ENCODE peak calls at places on chromosomes 4 and X, in four cellular contexts. B, Z, G and D are unnamed samples. For H3K4me1, the result is how much of the 10 kb centered on the place peaks cover.

GRCh38 chr4:39415678-39416283 is 9.1 kb downstream of the KLB start:
- DNase-seq in G (peak), B (no peak), Z (no peak), D (no peak)

GRCh38 chr4:113901994-113902787 is 77.3 kb downstream of the ARSJ start:
- DNase-seq in G (no peak), Z (peak), B (no peak), D (peak)

GRCh38 chrX:150899191-150899757 is 806 bp upstream of the CD99L2 start:
- DNase-seq in B (peak), Z (peak), G (peak), D (peak)

GRCh38 chr4:142817442-142817841 is 28.7 kb downstream of the INPP4B start:
- DNase-seq in Z (no peak), G (peak), B (no peak), D (no peak)

GRCh38 chrX:133660356-133660755 is 245.1 kb upstream of the GPC4 start:
- DNase-seq in Z (no peak), G (peak), B (no peak), D (no peak)

GRCh38 chrX:4671344-4671743 is 957.9 kb upstream of the PRKX start:
- DNase-seq in G (no peak), B (no peak), Z (no peak), D (no peak)

GRCh38 chrX:11558972-11559371 is 106.7 kb downstream of the ARHGAP6 start:
- DNase-seq in G (no peak), Z (peak), B (no peak), D (peak)

GRCh38 chr4:148776944-148777343 is 334.7 kb upstream of the NR3C2 start:
- DNase-seq in G (no peak), Z (no peak), B (no peak), D (no peak)

GRCh38 chrX:86917959-86918358 is 599.6 kb upstream of the KLHL4 start:
- DNase-seq in B (no peak), Z (no peak), G (no peak), D (no peak)

GRCh38 chr4:113607998-113608397 is 153.5 kb downstream of the CAMK2D start:
- DNase-seq in Z (no peak), B (no peak), G (no peak), D (no peak)

GRCh38 chrX:13005671-13006473 is 31.0 kb downstream of the TMSB4X start:
- DNase-seq in Z (no peak), G (no peak), B (no peak), D (no peak)

GRCh38 chr4:76488905-76489798 is 54.1 kb downstream of the SHROOM3 start:
- DNase-seq in Z (no peak), B (no peak), G (peak), D (no peak)

GRCh38 chr4:78131403-78131802 is 74.3 kb downstream of the FRAS1 start:
- DNase-seq in G (peak), B (no peak), Z (no peak), D (no peak)

GRCh38 chr4:154478128-154478527 is 13.5 kb downstream of the DCHS2 start:
- DNase-seq in B (no peak), G (no peak), Z (no peak), D (no peak)

GRCh38 chr4:891747-892146 is 40.4 kb downstream of the GAK start:
- DNase-seq in Z (no peak), G (peak), B (no peak), D (peak)

GRCh38 chr4:166491635-166492034 is 618.6 kb downstream of the TLL1 start:
- DNase-seq in B (no peak), G (no peak), Z (no peak), D (no peak)

GRCh38 chr4:112060212-112060611 is 85.0 kb upstream of the FAM241A start:
- DNase-seq in B (no peak), Z (no peak), G (peak), D (no peak)

GRCh38 chrX:24838624-24839023 is 144.9 kb downstream of the POLA1 start:
- DNase-seq in Z (no peak), B (no peak), G (peak), D (no peak)

GRCh38 chr4:119692001-119692400 is 63.4 kb upstream of the PDE5A start:
- DNase-seq in G (no peak), B (no peak), Z (no peak), D (no peak)

GRCh38 chr4:159764343-159764952 is 661.6 kb downstream of the RAPGEF2 start:
- DNase-seq in B (no peak), Z (no peak), G (peak), D (no peak)

GRCh38 chrX:40465735-40466551 is 114.8 kb upstream of the ATP6AP2 start:
- DNase-seq in B (peak), G (peak), Z (no peak), D (no peak)

GRCh38 chr4:74235135-74235534 is 73.1 kb upstream of the EPGN start:
- DNase-seq in Z (no peak), B (no peak), G (no peak), D (no peak)

GRCh38 chrX:148871422-148872152 is 371.2 kb downstream of the AFF2 start:
- DNase-seq in G (peak), B (no peak), Z (no peak), D (no peak)

GRCh38 chr4:187416236-187416635 is 579.3 kb upstream of the ZFP42 start:
- DNase-seq in G (no peak), Z (no peak), B (no peak), D (no peak)
- H3K4me1 ChIP-seq in G (under half), Z (under half), B (under half), D (under half)

GRCh38 chr4:187128226-187128625 is 404.6 kb upstream of the FAT1 start:
- DNase-seq in G (no peak), Z (no peak), B (no peak), D (no peak)
- H3K27ac ChIP-seq in G (no peak), Z (no peak), B (no peak), D (no peak)

GRCh38 chr4:100164808-100165760 is 25.2 kb downstream of the DDIT4L start:
- DNase-seq in B (no peak), G (no peak), Z (no peak), D (no peak)

GRCh38 chr4:100165809-100166208 is 24.5 kb downstream of the DDIT4L start:
- DNase-seq in Z (no peak), G (no peak), B (no peak), D (no peak)

GRCh38 chr4:100168521-100168920 is 21.7 kb downstream of the DDIT4L start:
- DNase-seq in Z (no peak), G (peak), B (no peak), D (no peak)

GRCh38 chr4:100169796-100170485 is 20.3 kb downstream of the DDIT4L start:
- DNase-seq in G (no peak), Z (no peak), B (no peak), D (no peak)

DNA sequence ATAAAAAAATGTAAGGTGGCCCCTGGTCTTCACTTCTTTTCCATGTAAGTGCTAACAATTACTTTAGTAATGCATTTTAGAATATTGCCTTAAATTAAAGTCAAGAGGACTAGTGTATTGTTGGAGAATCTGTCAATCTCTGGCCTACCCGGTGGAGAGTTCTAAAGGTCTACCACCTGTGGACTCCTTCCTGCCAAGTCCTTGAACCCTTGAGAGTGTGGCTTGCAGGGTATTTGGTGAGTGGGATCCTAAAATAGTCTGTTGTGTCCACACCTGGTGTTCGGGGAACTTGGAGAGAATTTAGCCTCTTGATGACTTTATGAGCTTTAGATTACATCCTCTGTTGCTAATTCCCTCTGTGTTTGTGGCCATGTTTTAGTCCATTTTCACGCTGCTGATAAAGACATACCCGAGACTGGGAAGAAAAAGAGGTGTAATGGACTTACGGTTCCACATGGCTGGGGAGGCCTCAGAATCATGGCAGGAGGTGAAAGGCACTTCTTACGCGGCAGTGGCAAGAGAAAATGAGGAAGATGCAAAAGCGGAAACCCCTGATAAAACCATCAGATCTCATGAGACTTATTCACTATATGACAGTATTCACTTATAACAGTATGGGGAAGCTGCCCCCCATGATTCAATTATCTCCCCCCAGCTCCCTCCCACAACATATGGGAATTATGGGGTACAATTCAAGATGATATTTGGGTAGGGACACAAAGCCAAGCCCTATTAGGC is 23.8 kb downstream of the DDIT4L start:
- DNase-seq in G (no peak), Z (no peak), B (no peak), D (no peak)
- H3K4me1 ChIP-seq in G (under half), Z (under half), B (under half), D (under half)

DNA sequence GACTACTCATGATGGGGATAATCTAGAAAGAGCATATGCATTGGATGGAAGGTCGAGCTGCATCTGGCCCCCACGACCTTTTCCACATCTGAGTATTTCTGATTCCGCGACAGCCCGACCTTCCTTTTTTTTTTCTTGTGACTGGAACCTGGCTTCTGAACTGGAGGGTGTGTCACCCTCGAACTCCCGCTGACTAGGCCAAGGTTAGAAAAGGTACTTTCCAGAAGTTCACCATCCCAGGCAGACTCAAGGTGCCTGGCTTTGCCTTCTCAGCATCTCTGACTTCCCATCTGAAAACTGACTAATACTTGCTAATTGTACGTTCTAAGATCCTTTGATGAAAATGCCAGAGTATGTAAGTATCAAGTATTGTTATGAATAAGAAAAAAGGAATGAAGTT is 49.3 kb upstream of the CD40LG start:
- DNase-seq in G (no peak), B (no peak), Z (no peak), D (no peak)
- H3K27ac ChIP-seq in G (no peak), B (no peak), Z (no peak), D (no peak)

GRCh38 chr4:36280555-36280954 is 861 bp upstream of the DTHD1 start:
- DNase-seq in Z (peak), B (no peak), G (no peak), D (no peak)
- H3K4me1 ChIP-seq in Z (under half), B (under half), G (under half), D (under half)

GRCh38 chr4:122046255-122046654 is 94.4 kb upstream of the TRPC3 start:
- DNase-seq in Z (no peak), G (no peak), B (no peak), D (no peak)

GRCh38 chr4:122041312-122041711 is 89.5 kb upstream of the TRPC3 start:
- DNase-seq in Z (no peak), G (no peak), B (no peak), D (peak)

GRCh38 chr4:122047706-122048425 is 96.0 kb upstream of the TRPC3 start:
- DNase-seq in B (no peak), G (no peak), Z (no peak), D (no peak)

GRCh38 chr4:122044496-122044895 is 92.6 kb upstream of the TRPC3 start:
- DNase-seq in B (no peak), G (peak), Z (no peak), D (no peak)

DNA sequence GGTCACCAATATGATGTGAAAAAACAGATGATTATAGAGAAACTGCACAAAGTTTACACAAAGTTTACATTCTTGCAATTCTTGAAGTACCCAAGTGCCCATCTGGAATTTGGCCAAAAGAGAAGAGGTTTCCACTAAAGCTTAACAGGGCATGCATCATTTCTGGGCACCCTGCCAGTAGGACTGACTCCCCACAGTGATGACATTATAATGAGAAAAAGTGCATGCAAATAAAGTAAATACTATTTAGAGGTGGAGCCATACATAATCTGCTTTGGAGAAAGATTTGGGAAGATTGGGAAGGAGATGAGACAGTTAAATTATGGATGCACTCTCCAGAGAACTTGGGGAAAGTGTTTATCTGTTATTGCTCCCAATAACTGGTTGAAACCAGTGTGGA is 93.7 kb upstream of the TRPC3 start:
- DNase-seq in B (no peak), G (peak), Z (peak), D (peak)
- H3K27ac ChIP-seq in B (no peak), G (peak), Z (no peak), D (no peak)